ENCODE peak calls at places on chromosomes 16 and 17, in four cellular contexts. One of them, this sample, is unnamed.

GRCh38 chr16:60558936-60559335 is 1477.3 kb downstream of the CDH8 start:
- DNase-seq in HEK293T: no peak
- DNase-seq in HepG2: no peak
- DNase-seq in K562: no peak
- DNase-seq in this sample: no peak

GRCh38 chr16:48522041-48522440 is 87.9 kb downstream of the N4BP1 start:
- DNase-seq in HEK293T: no peak
- DNase-seq in HepG2: no peak
- DNase-seq in K562: no peak
- DNase-seq in this sample: no peak

GRCh38 chr16:87487361-87487924 is 5.4 kb downstream of the ZCCHC14 start:
- DNase-seq in HepG2: peak
- DNase-seq in K562: peak
- DNase-seq in HEK293T: no peak
- DNase-seq in this sample: no peak

GRCh38 chr17:79699386-79700036 is 31.2 kb upstream of the ENPP7 start:
- DNase-seq in HEK293T: no peak
- DNase-seq in HepG2: no peak
- DNase-seq in K562: peak
- DNase-seq in this sample: no peak

GRCh38 chr16:89572042-89572441 is 3.5 kb upstream of the CPNE7 start:
- DNase-seq in K562: no peak
- DNase-seq in HEK293T: no peak
- DNase-seq in HepG2: no peak
- DNase-seq in this sample: no peak

GRCh38 chr16:85978976-85979375 is 80.0 kb downstream of the IRF8 start:
- DNase-seq in HepG2: no peak
- DNase-seq in HEK293T: no peak
- DNase-seq in K562: no peak
- DNase-seq in this sample: no peak

GRCh38 chr17:1709403-1709891 is 730 bp downstream of the TLCD2 start:
- DNase-seq in K562: no peak
- DNase-seq in HEK293T: no peak
- DNase-seq in HepG2: no peak
- DNase-seq in this sample: no peak

GRCh38 chr16:46833465-46833810 is 2.5 kb upstream of the C16orf87 start:
- DNase-seq in HepG2: no peak
- DNase-seq in HEK293T: no peak
- DNase-seq in K562: no peak
- DNase-seq in this sample: no peak

GRCh38 chr17:49881054-49881402 is 33.2 kb upstream of the TAC4 start:
- DNase-seq in K562: no peak
- DNase-seq in HepG2: no peak
- DNase-seq in HEK293T: no peak
- DNase-seq in this sample: no peak

GRCh38 chr17:39073916-39074315 is 77.5 kb downstream of the PLXDC1 start:
- DNase-seq in K562: no peak
- DNase-seq in HEK293T: no peak
- DNase-seq in HepG2: no peak
- DNase-seq in this sample: no peak

GRCh38 chr17:13407381-13407780 is 194.3 kb downstream of the HS3ST3A1 start:
- DNase-seq in HepG2: no peak
- DNase-seq in K562: no peak
- DNase-seq in HEK293T: no peak
- DNase-seq in this sample: no peak

GRCh38 chr17:60134396-60135159 is 15.2 kb upstream of the CA4 start:
- DNase-seq in HEK293T: no peak
- DNase-seq in K562: peak
- DNase-seq in HepG2: no peak
- DNase-seq in this sample: no peak

GRCh38 chr17:3534881-3535252 is 22.7 kb downstream of the TRPV3 start:
- DNase-seq in K562: no peak
- DNase-seq in HepG2: no peak
- DNase-seq in HEK293T: no peak
- DNase-seq in this sample: no peak

GRCh38 chr17:48240562-48241130 is 133.1 kb downstream of the SNX11 start:
- DNase-seq in HepG2: no peak
- DNase-seq in K562: no peak
- DNase-seq in HEK293T: peak
- DNase-seq in this sample: no peak

GRCh38 chr17:8503807-8504206 is 68.1 kb downstream of the NDEL1 start:
- DNase-seq in K562: no peak
- DNase-seq in HEK293T: no peak
- DNase-seq in HepG2: no peak
- DNase-seq in this sample: no peak

GRCh38 chr17:9938764-9939163 is 33.7 kb upstream of the RCVRN start:
- DNase-seq in HEK293T: no peak
- DNase-seq in HepG2: no peak
- DNase-seq in K562: no peak
- DNase-seq in this sample: no peak

GRCh38 chr17:51322390-51323029 is 62.2 kb downstream of the UTP18 start:
- DNase-seq in HepG2: peak
- DNase-seq in K562: peak
- DNase-seq in HEK293T: peak
- DNase-seq in this sample: no peak

GRCh38 chr17:70913086-70913485 is 743.8 kb downstream of the KCNJ2 start:
- DNase-seq in HEK293T: no peak
- DNase-seq in K562: no peak
- DNase-seq in HepG2: no peak
- DNase-seq in this sample: no peak

DNA sequence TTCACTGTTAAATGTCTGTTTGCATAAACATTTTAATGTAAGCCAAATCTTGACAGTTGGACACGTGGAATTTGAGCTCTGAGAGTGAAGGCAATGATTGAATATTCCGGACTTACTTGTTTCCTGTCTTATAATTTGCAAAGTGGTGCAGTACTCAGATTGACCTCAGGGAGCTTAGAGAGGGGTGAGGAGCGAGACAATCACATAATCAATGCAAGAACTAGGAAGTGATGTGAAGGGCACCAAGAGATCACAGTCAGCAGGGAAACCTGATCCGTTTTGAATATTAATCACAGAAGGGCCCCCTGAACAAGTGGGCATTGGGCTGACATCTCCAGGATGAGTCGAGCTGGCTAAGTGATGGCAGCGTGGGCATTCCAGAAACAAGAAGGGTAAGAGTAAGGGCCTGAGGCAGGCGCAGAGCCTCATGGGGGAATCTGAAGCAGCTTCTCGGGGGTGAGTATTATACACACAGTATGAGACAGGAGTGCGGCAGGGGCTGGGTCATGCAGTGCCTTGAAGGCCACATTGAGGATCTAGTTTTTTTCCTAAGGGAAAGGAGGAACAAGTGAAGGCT is 26.1 kb downstream of the TEX2 start:
- DNase-seq in K562: peak
- DNase-seq in HEK293T: peak
- DNase-seq in HepG2: peak
- DNase-seq in this sample: no peak
- TF ChIP-seq FOXK2 in K562: no peak
- TF ChIP-seq FOXK2 in HEK293T: no peak
- TF ChIP-seq FOXK2 in HepG2: no peak
- TF ChIP-seq FOXK2 in this sample: no peak

GRCh38 chr17:62189377-62189776 is 124.3 kb upstream of the MED13 start:
- DNase-seq in K562: no peak
- DNase-seq in HEK293T: no peak
- DNase-seq in HepG2: no peak
- DNase-seq in this sample: no peak

GRCh38 chr17:62187681-62188080 is 122.6 kb upstream of the MED13 start:
- DNase-seq in HEK293T: no peak
- DNase-seq in HepG2: no peak
- DNase-seq in K562: no peak
- DNase-seq in this sample: no peak

GRCh38 chr17:62186841-62187240 is 121.8 kb upstream of the MED13 start:
- DNase-seq in HepG2: no peak
- DNase-seq in K562: no peak
- DNase-seq in HEK293T: no peak
- DNase-seq in this sample: no peak

GRCh38 chr17:62193297-62193696 is 128.2 kb upstream of the MED13 start:
- DNase-seq in K562: no peak
- DNase-seq in HEK293T: no peak
- DNase-seq in HepG2: no peak
- DNase-seq in this sample: no peak

GRCh38 chr17:62188713-62189112 is 123.6 kb upstream of the MED13 start:
- DNase-seq in K562: no peak
- DNase-seq in HEK293T: no peak
- DNase-seq in HepG2: peak
- DNase-seq in this sample: no peak
- TF ChIP-seq FOXK2 in K562: no peak
- TF ChIP-seq FOXK2 in HEK293T: no peak
- TF ChIP-seq FOXK2 in HepG2: no peak
- TF ChIP-seq FOXK2 in this sample: no peak

GRCh38 chr16:24670623-24671454 is 58.6 kb upstream of the TNRC6A start:
- DNase-seq in K562: no peak
- DNase-seq in HepG2: no peak
- DNase-seq in HEK293T: no peak
- DNase-seq in this sample: no peak
- TF ChIP-seq FOXK2 in K562: no peak
- TF ChIP-seq FOXK2 in HepG2: no peak
- TF ChIP-seq FOXK2 in HEK293T: no peak
- TF ChIP-seq FOXK2 in this sample: no peak

DNA sequence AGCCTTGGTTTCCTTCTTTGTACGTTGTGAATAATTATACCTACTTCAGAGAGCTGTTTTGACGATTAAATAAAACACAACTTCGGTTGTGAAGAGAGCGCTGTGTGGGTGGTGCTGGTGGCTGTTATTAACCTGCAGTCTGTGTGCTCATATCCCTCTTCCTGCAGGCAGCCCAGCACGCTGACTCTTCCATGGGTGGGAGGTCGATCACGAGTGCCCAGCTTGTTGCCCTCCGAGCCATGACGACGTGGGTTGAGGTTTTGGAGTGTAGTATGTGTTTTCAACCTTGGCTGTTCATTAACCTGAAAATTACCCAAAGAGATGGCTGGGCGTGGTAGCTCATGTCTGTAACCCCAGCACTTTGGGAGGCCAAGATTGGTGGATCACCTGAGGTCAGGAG is 11.3 kb upstream of the GCSH start:
- DNase-seq in HEK293T: no peak
- DNase-seq in K562: no peak
- DNase-seq in HepG2: peak
- DNase-seq in this sample: no peak
- TF ChIP-seq FOXK2 in HEK293T: no peak
- TF ChIP-seq FOXK2 in K562: no peak
- TF ChIP-seq FOXK2 in HepG2: no peak
- TF ChIP-seq FOXK2 in this sample: no peak